ENCODE peak calls at places on chromosomes 2 and 18, in five cellular contexts. N, J, V, W and M are unnamed samples.

GRCh38 chr18:63438181-63438580 is 15.9 kb upstream of the VPS4B start:
- DNase-seq in V (no peak), J (no peak), N (no peak), W (no peak), M (no peak)

GRCh38 chr18:42781298-42781815 is 334.1 kb downstream of the RIT2 start:
- DNase-seq in V (no peak), N (no peak), W (no peak), J (no peak), M (no peak)

GRCh38 chr18:35634376-35634775 is 52.8 kb downstream of the GALNT1 start:
- DNase-seq in W (no peak), V (no peak), J (no peak), N (no peak), M (no peak)

GRCh38 chr2:227511239-227511930 is 39.4 kb downstream of the AGFG1 start:
- DNase-seq in V (no peak), W (no peak), N (no peak), J (no peak), M (no peak)

GRCh38 chr2:199470672-199471442 is 13.1 kb upstream of the SATB2 start:
- DNase-seq in W (no peak), J (no peak), V (no peak), N (no peak), M (no peak)

GRCh38 chr2:200860092-200860795 is 4.2 kb downstream of the CLK1 start:
- DNase-seq in N (no peak), W (no peak), V (no peak), J (no peak), M (no peak)

GRCh38 chr2:79619442-79619841 is 106.6 kb downstream of the CTNNA2 start:
- DNase-seq in J (no peak), V (no peak), W (no peak), N (no peak), M (no peak)

GRCh38 chr18:8659609-8660242 is 45.6 kb upstream of the MTCL1 start:
- DNase-seq in J (no peak), V (no peak), W (no peak), N (no peak), M (no peak)

GRCh38 chr2:133485868-133486267 is 82.4 kb downstream of the NCKAP5 start:
- DNase-seq in J (no peak), V (no peak), W (no peak), N (no peak), M (no peak)

GRCh38 chr18:7617738-7618422 is 50.8 kb downstream of the PTPRM start:
- DNase-seq in J (no peak), N (peak; percentile 78), W (peak; percentile 82), V (no peak), M (no peak)

GRCh38 chr18:33924576-33924975 is 300.1 kb downstream of the NOL4 start:
- DNase-seq in V (no peak), W (no peak), N (no peak), J (no peak), M (no peak)

DNA sequence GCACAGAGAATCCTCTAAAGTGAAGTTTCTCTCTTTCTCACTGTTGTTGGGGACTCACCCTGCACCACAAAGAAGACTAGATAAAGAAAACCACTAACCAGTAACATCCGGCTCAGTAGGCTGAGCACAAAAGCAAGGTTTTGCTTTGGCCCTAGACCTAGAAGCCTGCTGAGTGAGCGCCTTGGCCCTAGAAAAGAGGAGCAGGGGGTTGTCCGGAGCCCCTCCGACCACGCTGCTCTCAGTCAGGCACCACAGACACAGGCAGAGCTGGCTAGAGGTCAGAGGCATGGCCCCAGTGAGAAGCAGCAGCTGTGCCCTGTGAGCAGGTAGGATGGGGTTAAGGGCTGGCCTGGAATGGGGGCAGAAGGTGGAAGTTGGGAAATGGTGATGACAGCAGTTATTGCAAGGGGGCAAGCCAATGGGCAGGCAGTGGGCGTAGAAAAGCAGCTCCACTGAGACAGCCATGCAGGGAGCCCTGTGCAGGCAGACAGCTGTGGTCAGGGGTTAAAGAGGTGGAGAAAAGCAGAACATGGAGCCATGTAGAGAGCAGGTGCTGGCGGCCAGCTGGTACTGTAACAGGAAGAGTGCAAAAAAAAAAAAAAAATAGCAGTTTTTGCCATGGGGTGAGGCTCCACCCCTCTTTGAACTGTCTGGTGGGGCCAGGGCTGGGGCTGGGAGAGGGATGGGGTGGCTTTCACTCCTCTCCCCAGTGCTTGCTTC is 36.9 kb upstream of the SLC14A1 start:
- DNase-seq in J (no peak), V (no peak), W (no peak), N (no peak), M (no peak)
- TF ChIP-seq POLR2A in J (no peak), V (no peak), W (no peak), N (no peak), M (no peak)

GRCh38 chr18:1253825-1254224 is 349.2 kb downstream of the ADCYAP1 start:
- DNase-seq in W (no peak), N (no peak), V (no peak), J (no peak), M (no peak)
- TF ChIP-seq POLR2AphosphoS5 in W (no peak), N (no peak), V (no peak), J (no peak), M (no peak)

DNA sequence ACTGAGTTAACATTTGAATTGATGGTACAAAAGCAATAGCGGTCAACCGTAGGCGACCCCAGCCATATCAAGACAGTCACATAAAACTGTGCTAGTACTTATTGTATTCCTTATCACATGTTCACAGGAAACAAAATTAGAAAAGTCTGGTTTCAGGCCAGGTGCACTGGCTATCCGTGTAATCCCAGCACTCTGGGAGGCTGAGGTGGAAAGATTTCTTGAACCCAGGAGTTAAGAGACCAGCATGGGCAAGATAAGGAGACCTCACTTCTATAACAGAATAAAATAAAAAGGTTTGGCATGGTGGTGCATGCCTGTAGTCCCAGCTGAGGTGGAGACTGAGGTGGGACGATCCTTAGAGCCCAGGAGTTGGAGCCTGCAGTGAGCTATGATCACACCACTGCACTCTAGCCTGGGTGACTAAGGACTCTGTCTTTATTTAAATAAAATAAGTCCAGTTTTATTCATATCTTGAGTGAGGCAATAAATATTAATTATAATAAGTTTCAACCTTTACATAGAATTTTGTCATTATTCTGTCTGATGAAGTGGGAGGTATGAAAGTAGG is 84.1 kb upstream of the RGPD4 start:
- DNase-seq in J (no peak), V (no peak), W (no peak), N (no peak), M (no peak)
- TF ChIP-seq POLR2A in J (no peak), V (no peak), W (no peak), N (no peak), M (no peak)

DNA sequence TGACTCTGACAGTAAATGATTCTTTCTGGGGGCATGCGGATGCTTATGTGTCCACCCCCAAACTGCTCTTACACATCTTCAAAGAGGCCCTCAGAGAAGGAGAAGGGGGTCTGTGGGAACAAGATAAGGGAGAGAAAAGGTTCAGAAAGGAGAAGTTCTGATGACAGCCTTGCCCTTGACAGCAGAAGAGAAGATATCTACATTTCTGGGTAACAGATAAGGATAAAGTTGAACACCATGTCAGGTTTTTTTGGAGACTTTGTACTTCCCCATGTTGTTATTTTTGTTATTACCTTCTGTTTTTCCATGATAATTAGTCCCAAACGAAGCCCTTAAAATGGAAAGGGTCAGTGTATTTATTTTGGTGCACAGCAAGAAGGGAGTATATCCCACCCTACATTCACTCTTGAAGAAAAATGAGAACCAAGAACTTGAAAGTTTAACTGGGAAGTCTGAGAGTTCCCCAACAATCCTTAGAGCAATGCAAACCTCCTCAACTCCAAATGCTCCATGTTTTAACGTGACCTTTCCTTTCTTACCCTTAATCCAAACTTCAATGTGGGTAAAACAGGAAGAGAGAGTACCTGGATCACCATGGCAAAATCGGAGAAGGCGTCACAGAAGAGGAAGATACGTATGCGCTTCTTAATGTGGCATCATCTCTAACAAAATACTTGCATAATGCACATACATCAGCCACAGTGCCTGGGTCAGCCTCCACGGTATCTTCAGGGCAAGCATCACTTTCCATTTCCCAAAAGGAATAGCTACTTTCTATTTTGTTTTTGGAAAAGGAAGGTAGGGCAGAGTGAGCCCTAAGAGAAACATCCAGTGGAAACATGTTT is 264.6 kb upstream of the STON1 start:
- DNase-seq in W (no peak), V (no peak), J (no peak), N (no peak), M (no peak)
- TF ChIP-seq POLR2AphosphoS5 in W (no peak), V (no peak), J (no peak), N (no peak), M (no peak)

GRCh38 chr2:61633250-61633649 is 95.1 kb upstream of the XPO1 start:
- DNase-seq in W (no peak), V (no peak), J (no peak), N (no peak), M (no peak)

GRCh38 chr2:61634512-61634911 is 96.4 kb upstream of the XPO1 start:
- DNase-seq in V (no peak), W (no peak), J (no peak), N (no peak), M (no peak)

GRCh38 chr2:61639721-61640120 is 101.6 kb upstream of the XPO1 start:
- DNase-seq in N (no peak), V (no peak), J (no peak), W (no peak), M (no peak)

GRCh38 chr2:61640406-61640805 is 102.2 kb upstream of the XPO1 start:
- DNase-seq in N (no peak), W (no peak), J (no peak), V (no peak), M (no peak)

DNA sequence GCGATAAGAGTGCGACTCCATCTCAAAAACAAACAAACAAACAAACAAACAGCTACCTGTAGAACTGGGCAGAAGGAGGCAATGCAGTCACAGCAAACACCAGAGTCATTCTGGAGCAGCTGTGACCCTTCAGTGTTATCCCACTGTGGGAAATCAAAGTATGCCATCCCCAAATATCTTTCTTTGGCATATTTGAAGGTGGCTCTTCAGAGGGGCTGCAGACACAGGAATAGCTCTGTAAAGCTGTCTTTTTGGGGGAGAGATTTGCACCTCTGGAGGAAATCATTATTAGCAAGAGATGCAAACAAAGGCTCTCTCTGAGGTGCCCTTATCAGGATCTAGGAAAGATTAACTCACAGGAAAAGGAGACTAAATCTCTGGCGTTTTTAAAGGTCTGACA is 98.5 kb upstream of the XPO1 start:
- DNase-seq in J (no peak), V (no peak), W (no peak), N (no peak), M (no peak)
- TF ChIP-seq POLR2A in J (no peak), V (no peak), W (no peak), N (no peak), M (no peak)